ENCODE peak calls at places on chromosomes 7 and 10, in ten cellular contexts. N is retinal pigment epithelial cell, W is ascending aorta, V is LNCaP clone FGC, A is K562, E is bronchial epithelial cell, U is lung, R is cardiac fibroblast, H is epithelial cell of esophagus, Y is RWPE1. X is an unnamed sample.
A peak's percentile ranks its signal among the peaks of the same experiment; 100 is the strongest.

GRCh38 chr10:84715911-84716310 is 387.5 kb downstream of the CCSER2 start:
- DNase-seq in N (no peak), W (no peak), V (no peak), A (peak; percentile 70), E (peak; percentile 48), U (no peak), R (peak; percentile 12), H (peak; percentile 72), Y (peak; percentile 13), X (peak; percentile 72)

GRCh38 chr10:80541144-80541750 is 3.5 kb downstream of the SH2D4B start:
- DNase-seq in N (no peak), W (no peak), V (no peak), A (no peak), E (no peak), U (peak; percentile 29), R (no peak), H (no peak), Y (no peak), X (no peak)

GRCh38 chr10:72727128-72727527 is 35.2 kb downstream of the MCU start:
- DNase-seq in N (no peak), W (no peak), V (peak; percentile 61), A (no peak), E (no peak), U (no peak), R (no peak), H (no peak), Y (no peak), X (no peak)

GRCh38 chr10:110404374-110404773 is 93.3 kb upstream of the DUSP5 start:
- DNase-seq in N (no peak), W (no peak), V (no peak), A (no peak), E (no peak), U (no peak), R (no peak), H (no peak), Y (no peak), X (no peak)

GRCh38 chr10:133230387-133231195 is 574 bp downstream of the UTF1 start:
- DNase-seq in N (no peak), W (no peak), V (no peak), A (peak; percentile 20), E (no peak), U (no peak), R (no peak), H (no peak), Y (no peak), X (no peak)

GRCh38 chr10:59833810-59834209 is 72.5 kb downstream of the CCDC6 start:
- DNase-seq in N (no peak), W (no peak), V (no peak), A (no peak), E (no peak), U (no peak), R (no peak), H (no peak), Y (peak; percentile 8), X (no peak)

GRCh38 chr7:139916717-139917395 is 87.8 kb downstream of the TBXAS1 start:
- DNase-seq in N (no peak), W (no peak), V (no peak), A (no peak), E (no peak), U (no peak), R (no peak), H (no peak), Y (no peak), X (no peak)

GRCh38 chr7:130614449-130614848 is 54.1 kb downstream of the COPG2 start:
- DNase-seq in N (no peak), W (no peak), V (no peak), A (no peak), E (peak; percentile 11), U (no peak), R (no peak), H (no peak), Y (no peak), X (no peak)

GRCh38 chr7:76316984-76317781 is 14.7 kb downstream of the HSPB1 start:
- DNase-seq in N (no peak), W (no peak), V (no peak), A (peak; percentile 47), E (no peak), U (no peak), R (no peak), H (no peak), Y (no peak), X (no peak)

GRCh38 chr10:14173706-14174594 is 156.8 kb downstream of the FRMD4A start:
- DNase-seq in N (no peak), W (no peak), V (no peak), A (no peak), E (no peak), U (no peak), R (peak; percentile 5), H (peak; percentile 29), Y (no peak), X (peak; percentile 25)

GRCh38 chr7:42493436-42494198 is 256.6 kb upstream of the GLI3 start:
- DNase-seq in N (peak; percentile 34), W (peak; percentile 88), V (no peak), A (peak; percentile 45), E (peak; percentile 85), U (peak; percentile 79), R (peak; percentile 92), H (peak; percentile 87), Y (peak; percentile 70), X (peak; percentile 53)

GRCh38 chr7:24978837-24979469 is 1.0 kb downstream of the OSBPL3 start:
- DNase-seq in N (no peak), W (no peak), V (no peak), A (peak; percentile 54), E (peak; percentile 51), U (peak; percentile 41), R (no peak), H (peak; percentile 43), Y (no peak), X (peak; percentile 13)

GRCh38 chr7:108234281-108234680 is 104.1 kb upstream of the LAMB4 start:
- DNase-seq in N (no peak), W (no peak), V (no peak), A (no peak), E (peak; percentile 47), U (no peak), R (no peak), H (peak; percentile 31), Y (no peak), X (no peak)

GRCh38 chr10:88831709-88832108 is 19.9 kb downstream of the ANKRD22 start:
- DNase-seq in N (no peak), W (no peak), V (no peak), A (no peak), E (peak; percentile 25), U (no peak), R (no peak), H (peak; percentile 33), Y (no peak), X (no peak)

GRCh38 chr7:128135275-128136214 is 104.3 kb upstream of the LRRC4 start:
- DNase-seq in N (no peak), W (peak; percentile 78), V (no peak), A (peak; percentile 81), E (peak; percentile 44), U (no peak), R (peak; percentile 58), H (peak; percentile 54), Y (peak; percentile 63), X (peak; percentile 74)

GRCh38 chr10:28411136-28411460 is 108.2 kb upstream of the MPP7 start:
- DNase-seq in N (no peak), W (no peak), V (no peak), A (no peak), E (no peak), U (no peak), R (no peak), H (peak; percentile 21), Y (no peak), X (no peak)

GRCh38 chr10:28408237-28408777 is 105.4 kb upstream of the MPP7 start:
- DNase-seq in N (no peak), W (no peak), V (no peak), A (no peak), E (no peak), U (no peak), R (no peak), H (no peak), Y (no peak), X (no peak)

GRCh38 chr10:28411648-28412047 is 108.8 kb upstream of the MPP7 start:
- DNase-seq in N (no peak), W (no peak), V (no peak), A (no peak), E (peak; percentile 70), U (no peak), R (no peak), H (peak; percentile 90), Y (peak; percentile 36), X (no peak)

GRCh38 chr10:28410420-28411135 is 107.7 kb upstream of the MPP7 start:
- DNase-seq in N (no peak), W (no peak), V (peak; percentile 96), A (peak; percentile 9), E (peak; percentile 22), U (no peak), R (peak; percentile 11), H (peak; percentile 47), Y (no peak), X (no peak)
- TF ChIP-seq CTCF in N (peak; percentile 51), W (no peak), V (peak; percentile 19), A (peak; percentile 32), E (no peak), U (no peak), R (peak; percentile 21), H (peak; percentile 19), Y (no peak), X (peak; percentile 27)

GRCh38 chr10:5685764-5686240 is 1.2 kb downstream of the TASOR2 start:
- DNase-seq in N (no peak), W (no peak), V (no peak), A (no peak), E (peak; percentile 20), U (no peak), R (peak; percentile 18), H (peak; percentile 12), Y (peak; percentile 9), X (no peak)
- TF ChIP-seq CTCF in N (peak; percentile 4), W (no peak), V (no peak), A (no peak), E (no peak), U (no peak), R (no peak), H (no peak), Y (peak; percentile 44), X (no peak)

DNA sequence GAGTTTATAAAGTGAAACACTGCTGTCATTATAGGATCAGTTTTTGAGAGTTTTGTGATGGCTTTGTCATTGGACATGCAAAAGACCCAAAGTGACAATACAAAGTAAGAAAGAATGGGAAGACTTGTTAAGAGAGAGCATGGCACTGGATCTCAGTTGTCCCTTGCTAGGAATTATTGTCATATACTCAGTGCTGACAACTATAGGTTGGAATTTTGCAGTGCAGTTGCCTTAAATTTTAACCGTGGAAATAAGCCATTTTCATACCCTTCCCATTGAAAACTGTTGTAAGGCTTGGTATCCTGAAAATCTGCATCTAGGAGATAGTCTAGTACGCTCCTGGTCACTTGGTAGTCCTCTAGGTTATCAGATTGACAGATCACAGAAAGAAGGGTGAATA is 1156.7 kb downstream of the GATA3 start:
- DNase-seq in N (no peak), W (no peak), V (no peak), A (no peak), E (no peak), U (no peak), R (no peak), H (no peak), Y (no peak), X (no peak)
- TF ChIP-seq CTCF in N (peak; percentile 63), W (no peak), V (peak; percentile 41), A (no peak), E (peak; percentile 40), U (no peak), R (peak; percentile 31), H (peak; percentile 48), Y (no peak), X (peak; percentile 32)

DNA sequence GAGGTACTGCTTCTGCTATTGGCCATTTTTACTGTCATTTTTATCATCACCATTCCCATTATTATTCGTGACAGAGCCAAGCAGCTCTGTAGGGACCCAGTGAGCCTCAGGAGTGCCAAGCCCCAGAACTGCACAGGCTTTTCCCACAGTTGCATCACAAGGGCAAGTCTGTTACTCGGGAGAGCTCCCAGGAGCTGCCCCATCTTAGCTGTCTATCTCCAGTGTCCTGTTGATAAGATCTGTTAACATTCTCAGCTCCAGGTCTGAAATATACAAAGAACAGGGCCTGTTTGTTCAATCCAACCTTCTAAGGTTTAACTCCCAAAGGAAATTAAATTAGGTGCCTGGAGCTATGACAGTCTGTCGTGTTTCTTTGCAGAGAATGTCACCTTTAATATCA is 20.2 kb upstream of the TRIM8 start:
- DNase-seq in N (no peak), W (no peak), V (no peak), A (no peak), E (no peak), U (no peak), R (no peak), H (no peak), Y (no peak), X (no peak)
- TF ChIP-seq CTCF in N (no peak), W (no peak), V (no peak), A (no peak), E (no peak), U (no peak), R (no peak), H (no peak), Y (no peak), X (no peak)

X was measured in endothelial cell.